ENCODE peak calls at places on chromosome 18, in five cellular contexts. N is lung, P is keratinocyte, E is GM10248, O is spleen. C is an unnamed sample.

GRCh38 chr18:62737474-62737873 is 22.1 kb downstream of the PHLPP1 start:
- DNase-seq in N (no peak), P (no peak), E (no peak), O (no peak), C (no peak)

GRCh38 chr18:50287028-50287440 is 458 bp downstream of the CXXC1 start:
- DNase-seq in N (no peak), P (no peak), E (no peak), O (peak; percentile 92), C (no peak)

GRCh38 chr18:31041346-31042067 is 1.0 kb downstream of the DSC3 start:
- DNase-seq in N (no peak), P (no peak), E (peak; percentile 23), O (peak; percentile 61), C (no peak)

GRCh38 chr18:57846258-57846657 is 43.1 kb upstream of the ATP8B1 start:
- DNase-seq in N (no peak), P (no peak), E (no peak), O (no peak), C (no peak)

GRCh38 chr18:37564796-37565137 is 831 bp downstream of the CELF4 start:
- DNase-seq in N (peak; percentile 40), P (no peak), E (no peak), O (peak; percentile 77), C (peak; percentile 23)

GRCh38 chr18:42780171-42780570 is 335.3 kb downstream of the RIT2 start:
- DNase-seq in N (no peak), P (no peak), E (no peak), O (no peak), C (no peak)

GRCh38 chr18:38076346-38077053 is 510.9 kb upstream of the CELF4 start:
- DNase-seq in N (no peak), P (no peak), E (no peak), O (no peak), C (no peak)

GRCh38 chr18:22233271-22233670 is 63.9 kb downstream of the GATA6 start:
- DNase-seq in N (no peak), P (no peak), E (no peak), O (no peak), C (no peak)

GRCh38 chr18:4292696-4293095 is 162.4 kb downstream of the DLGAP1 start:
- DNase-seq in N (no peak), P (no peak), E (no peak), O (no peak), C (no peak)

GRCh38 chr18:32237024-32237423 is 47.2 kb downstream of the MEP1B start:
- DNase-seq in N (no peak), P (no peak), E (no peak), O (no peak), C (no peak)

GRCh38 chr18:55144226-55144625 is 185.0 kb upstream of the CCDC68 start:
- DNase-seq in N (no peak), P (no peak), E (no peak), O (no peak), C (no peak)

GRCh38 chr18:12652861-12653401 is 5.0 kb downstream of the SPIRE1 start:
- DNase-seq in N (no peak), P (no peak), E (no peak), O (no peak), C (peak; percentile 52)

GRCh38 chr18:48707636-48708296 is 168.9 kb downstream of the CTIF start:
- DNase-seq in N (no peak), P (no peak), E (no peak), O (no peak), C (no peak)

GRCh38 chr18:28065031-28065792 is 111.7 kb downstream of the CDH2 start:
- DNase-seq in N (no peak), P (no peak), E (no peak), O (no peak), C (no peak)

GRCh38 chr18:11258014-11258413 is 108.6 kb upstream of the PIEZO2 start:
- DNase-seq in N (no peak), P (no peak), E (no peak), O (no peak), C (no peak)

GRCh38 chr18:13879492-13879891 is 35.8 kb downstream of the MC2R start:
- DNase-seq in N (no peak), P (no peak), E (no peak), O (no peak), C (no peak)

GRCh38 chr18:74861154-74861553 is 263.5 kb downstream of the ZNF407 start:
- DNase-seq in N (no peak), P (no peak), E (no peak), O (no peak), C (no peak)

GRCh38 chr18:68219867-68220266 is 495.0 kb downstream of the TMX3 start:
- DNase-seq in N (no peak), P (no peak), E (no peak), O (no peak), C (no peak)

GRCh38 chr18:35118641-35119040 is 77.4 kb downstream of the MAPRE2 start:
- DNase-seq in N (no peak), P (no peak), E (no peak), O (no peak), C (no peak)

GRCh38 chr18:57906852-57907251 is 103.7 kb upstream of the ATP8B1 start:
- DNase-seq in N (no peak), P (no peak), E (no peak), O (no peak), C (no peak)

GRCh38 chr18:30376515-30376914 is 666.0 kb downstream of the DSC3 start:
- DNase-seq in N (no peak), P (no peak), E (no peak), O (no peak), C (no peak)

GRCh38 chr18:14908541-14908940 is 160.6 kb downstream of the ANKRD30B start:
- DNase-seq in N (no peak), P (no peak), E (no peak), O (peak; percentile 49), C (no peak)

GRCh38 chr18:59820663-59821062 is 79.1 kb upstream of the PMAIP1 start:
- DNase-seq in N (no peak), P (no peak), E (no peak), O (no peak), C (no peak)

GRCh38 chr18:7224198-7224597 is 6.7 kb upstream of the LRRC30 start:
- DNase-seq in N (no peak), P (no peak), E (no peak), O (no peak), C (no peak)
- TF ChIP-seq CTCF in N (no peak), P (no peak), E (no peak), O (no peak), C (no peak)

DNA sequence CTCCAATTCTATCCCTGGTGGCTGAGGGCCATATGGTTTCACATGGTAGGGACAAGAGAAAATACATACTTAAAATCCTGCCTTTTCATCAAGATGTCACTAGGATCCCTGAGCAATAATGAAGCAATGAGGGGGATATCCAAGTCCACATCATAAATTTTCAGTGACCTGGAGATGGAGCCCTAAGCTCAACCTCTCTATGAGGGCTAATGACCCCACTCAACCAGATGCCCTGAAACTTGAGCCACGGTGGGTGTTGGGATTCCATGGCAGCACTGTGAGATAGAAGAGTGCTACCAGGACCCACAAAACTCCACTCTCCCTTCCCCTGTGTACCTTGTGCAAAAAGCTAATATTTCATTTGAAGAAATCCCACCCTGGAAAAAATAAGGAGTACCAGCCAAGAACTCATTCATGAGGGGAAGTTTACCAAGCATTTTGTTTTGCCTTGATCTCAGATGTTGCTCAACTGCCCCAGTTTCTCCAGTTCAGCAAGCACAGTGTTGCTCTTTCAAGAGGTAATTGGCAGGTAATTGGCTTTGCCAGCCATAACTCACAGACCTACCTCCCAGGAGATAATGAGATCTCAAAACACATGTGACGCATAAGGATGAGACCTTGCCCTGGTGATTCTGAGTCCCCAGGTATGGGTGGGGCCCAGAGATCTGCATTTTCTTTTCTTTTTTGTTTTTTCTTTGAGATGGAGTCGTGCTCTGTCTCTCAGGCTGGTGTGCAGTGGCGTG is 50.9 kb upstream of the TTC39C start:
- DNase-seq in N (no peak), P (no peak), E (no peak), O (no peak), C (no peak)
- TF ChIP-seq CTCF in N (no peak), P (no peak), E (no peak), O (no peak), C (no peak)

DNA sequence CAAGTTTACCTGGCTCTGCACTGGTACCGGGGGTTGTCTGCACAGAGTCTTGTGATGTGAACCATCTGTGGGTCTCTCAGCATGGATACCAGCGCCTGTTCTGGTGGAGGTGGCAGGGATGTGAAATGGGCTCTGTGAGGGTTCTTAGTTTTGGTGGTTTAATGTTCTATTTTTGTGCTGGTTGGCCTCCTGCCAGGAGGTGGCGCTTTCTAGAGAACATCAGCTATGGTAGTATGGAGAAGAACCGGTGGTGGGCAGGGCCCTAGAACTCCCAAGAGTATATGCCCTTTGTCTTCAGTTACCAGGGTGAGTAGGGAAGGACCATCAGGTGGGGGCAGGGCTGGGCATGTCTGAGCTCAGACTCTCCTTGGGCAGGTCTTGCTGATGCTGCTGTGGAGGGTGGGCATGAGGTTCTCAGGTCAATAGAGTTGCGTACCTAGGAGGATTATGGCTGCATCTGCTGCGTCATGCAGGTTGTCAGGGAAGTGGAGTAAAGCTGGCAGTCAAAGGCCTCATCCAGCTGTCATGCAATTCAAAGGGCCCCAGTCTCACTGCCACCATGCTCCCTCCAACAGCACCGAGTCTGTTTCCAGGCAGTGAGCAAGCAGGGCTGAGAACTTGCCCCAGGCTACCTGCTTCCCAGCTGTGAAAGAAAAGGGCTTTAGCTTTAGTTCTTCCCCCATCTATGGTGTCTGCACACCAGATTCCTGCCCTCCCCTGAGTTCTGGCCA is 278.0 kb downstream of the METTL4 start:
- DNase-seq in N (no peak), P (no peak), E (no peak), O (no peak), C (peak; percentile 27)
- TF ChIP-seq CTCF in N (no peak), P (no peak), E (no peak), O (no peak), C (no peak)

DNA sequence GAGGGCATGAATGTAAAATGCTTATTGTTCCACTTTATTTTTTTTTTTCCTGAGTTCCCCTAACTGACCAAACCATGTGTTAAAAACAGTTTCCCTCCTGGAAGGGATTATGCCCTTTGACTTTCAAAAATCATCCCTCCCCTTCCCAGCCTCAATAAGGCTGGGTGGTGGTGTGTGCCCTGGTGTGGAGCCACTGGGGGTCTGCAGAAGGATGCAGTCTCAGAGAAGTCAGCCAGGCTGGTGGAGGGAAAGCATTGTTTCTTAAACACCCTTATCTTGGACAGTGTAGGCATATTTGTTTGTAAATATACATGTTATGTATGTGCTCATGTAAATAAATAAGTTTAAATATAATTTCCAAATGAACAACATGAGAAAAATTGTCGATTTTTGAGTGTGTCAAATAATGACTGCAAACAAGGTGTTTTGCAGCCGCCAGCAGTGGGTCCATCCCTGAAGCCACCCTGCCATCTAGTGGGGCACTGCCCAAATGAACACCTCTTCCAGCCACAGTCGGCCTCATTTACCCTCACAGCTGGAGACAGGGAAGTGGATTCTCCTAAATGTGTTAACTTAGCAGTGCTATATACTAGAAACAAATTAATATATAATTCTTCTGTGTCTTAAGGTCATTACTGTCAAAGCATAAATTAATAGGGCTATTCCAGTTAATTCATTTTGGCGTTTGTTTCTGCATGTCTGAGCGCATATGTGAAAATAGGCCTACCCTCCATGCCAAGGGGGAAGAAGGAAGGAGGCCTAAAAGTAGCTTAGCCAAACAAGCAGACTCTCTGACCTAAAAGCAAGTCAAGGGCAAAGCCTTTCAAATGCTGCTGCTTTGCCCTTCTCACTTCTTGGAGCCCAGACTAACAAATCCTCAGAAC is 209.6 kb upstream of the PIK3C3 start:
- DNase-seq in N (no peak), P (no peak), E (peak; percentile 29), O (no peak), C (peak; percentile 35)
- TF ChIP-seq CTCF in N (no peak), P (peak; percentile 73), E (peak; percentile 38), O (peak; percentile 9), C (peak; percentile 17)